ENCODE peak calls at places on chromosomes 6 and 20, in ten cellular contexts. S, D, A, W, Z, I, O, G, N and T are unnamed samples.

GRCh38 chr20:49913399-49914047 is 1.8 kb downstream of the SPATA2 start:
- DNase-seq in S (no peak), D (no peak), A (no peak), W (no peak), Z (no peak), I (no peak), O (no peak), G (no peak), N (no peak), T (no peak)

GRCh38 chr20:61601361-61601760 is 349.3 kb downstream of the CDH4 start:
- DNase-seq in S (no peak), D (no peak), A (no peak), W (no peak), Z (no peak), I (no peak), O (no peak), G (no peak), N (no peak), T (no peak)

GRCh38 chr20:58008866-58009265 is 219.6 kb downstream of the ANKRD60 start:
- DNase-seq in S (no peak), D (no peak), A (no peak), W (no peak), Z (no peak), I (no peak), O (no peak), G (no peak), N (no peak), T (no peak)

GRCh38 chr20:47124235-47124717 is 229.6 kb downstream of the EYA2 start:
- DNase-seq in S (no peak), D (no peak), A (no peak), W (no peak), Z (no peak), I (no peak), O (no peak), G (no peak), N (no peak), T (no peak)

GRCh38 chr20:33914871-33915270 is 78.8 kb upstream of the RALY start:
- DNase-seq in S (peak; percentile 70), D (peak; percentile 92), A (no peak), W (peak; percentile 80), Z (no peak), I (peak; percentile 80), O (peak; percentile 28), G (no peak), N (peak; percentile 17), T (peak; percentile 22)

GRCh38 chr20:46312075-46312944 is 4.0 kb upstream of the CDH22 start:
- DNase-seq in S (no peak), D (no peak), A (no peak), W (no peak), Z (no peak), I (no peak), O (no peak), G (no peak), N (no peak), T (no peak)

GRCh38 chr6:110125361-110125760 is 54.1 kb downstream of the WASF1 start:
- DNase-seq in S (no peak), D (no peak), A (no peak), W (peak; percentile 13), Z (no peak), I (no peak), O (no peak), G (no peak), N (no peak), T (no peak)

GRCh38 chr20:49797292-49797628 is 15.4 kb upstream of the SLC9A8 start:
- DNase-seq in S (no peak), D (no peak), A (no peak), W (no peak), Z (no peak), I (no peak), O (no peak), G (no peak), N (no peak), T (no peak)

GRCh38 chr20:59783020-59784010 is 150.1 kb downstream of the SYCP2 start:
- DNase-seq in S (peak; percentile 53), D (peak; percentile 32), A (peak; percentile 13), W (peak; percentile 55), Z (no peak), I (peak; percentile 62), O (peak; percentile 66), G (peak; percentile 84), N (no peak), T (no peak)

GRCh38 chr6:27966816-27967426 is 9.9 kb downstream of the OR2B6 start:
- DNase-seq in S (no peak), D (no peak), A (no peak), W (no peak), Z (no peak), I (no peak), O (no peak), G (no peak), N (no peak), T (no peak)

GRCh38 chr20:57266251-57267157 is at the start of gene BMP7:
- DNase-seq in S (no peak), D (peak; percentile 5), A (no peak), W (no peak), Z (no peak), I (peak; percentile 69), O (peak; percentile 25), G (peak; percentile 98), N (no peak), T (no peak)

GRCh38 chr6:97440590-97441176 is 157.7 kb upstream of the MMS22L start:
- DNase-seq in S (no peak), D (peak; percentile 38), A (no peak), W (peak; percentile 60), Z (no peak), I (peak; percentile 46), O (peak; percentile 7), G (peak; percentile 27), N (no peak), T (no peak)

GRCh38 chr6:79338493-79338892 is 104.0 kb upstream of the HMGN3 start:
- DNase-seq in S (no peak), D (no peak), A (no peak), W (no peak), Z (no peak), I (no peak), O (no peak), G (no peak), N (no peak), T (no peak)

GRCh38 chr6:25223421-25224052 is 55.6 kb upstream of the CARMIL1 start:
- DNase-seq in S (peak; percentile 69), D (peak; percentile 75), A (peak; percentile 30), W (peak; percentile 88), Z (peak; percentile 56), I (peak; percentile 76), O (peak; percentile 69), G (peak; percentile 23), N (peak; percentile 48), T (peak; percentile 45)

GRCh38 chr20:46401478-46401860 is 4.9 kb downstream of the ELMO2 start:
- DNase-seq in S (peak; percentile 53), D (no peak), A (no peak), W (no peak), Z (no peak), I (no peak), O (no peak), G (no peak), N (no peak), T (no peak)

GRCh38 chr20:57159193-57159851 is 107.1 kb downstream of the BMP7 start:
- DNase-seq in S (no peak), D (no peak), A (no peak), W (no peak), Z (no peak), I (no peak), O (no peak), G (no peak), N (no peak), T (no peak)

GRCh38 chr6:135054238-135054574 is 416 bp downstream of the HBS1L start:
- DNase-seq in S (peak; percentile 35), D (no peak), A (no peak), W (no peak), Z (no peak), I (no peak), O (no peak), G (no peak), N (no peak), T (no peak)

GRCh38 chr20:57712851-57713504 is 3.2 kb upstream of the PMEPA1 start:
- DNase-seq in S (no peak), D (no peak), A (no peak), W (no peak), Z (no peak), I (no peak), O (no peak), G (no peak), N (no peak), T (no peak)

GRCh38 chr6:134419717-134420116 is 101.8 kb upstream of the SGK1 start:
- DNase-seq in S (no peak), D (no peak), A (no peak), W (no peak), Z (no peak), I (no peak), O (no peak), G (no peak), N (no peak), T (no peak)

GRCh38 chr6:106894978-106895702 is 79.4 kb downstream of the CD24 start:
- DNase-seq in S (no peak), D (peak; percentile 5), A (no peak), W (no peak), Z (no peak), I (peak; percentile 25), O (no peak), G (no peak), N (no peak), T (no peak)

GRCh38 chr20:51275816-51276215 is 252.9 kb upstream of the KCNG1 start:
- DNase-seq in S (no peak), D (peak; percentile 33), A (no peak), W (no peak), Z (no peak), I (peak; percentile 71), O (peak; percentile 13), G (no peak), N (no peak), T (no peak)

GRCh38 chr20:21559305-21559704 is 45.4 kb upstream of the NKX2-2 start:
- DNase-seq in S (no peak), D (no peak), A (no peak), W (no peak), Z (no peak), I (no peak), O (no peak), G (no peak), N (no peak), T (no peak)

GRCh38 chr20:46057856-46058655 is 29.0 kb downstream of the SLC12A5 start:
- DNase-seq in S (peak; percentile 8), D (peak; percentile 24), A (no peak), W (no peak), Z (peak; percentile 20), I (peak; percentile 56), O (peak; percentile 59), G (no peak), N (no peak), T (no peak)

GRCh38 chr20:36167826-36168634 is 13.5 kb downstream of the EPB41L1 start:
- DNase-seq in S (no peak), D (peak; percentile 12), A (no peak), W (no peak), Z (no peak), I (peak; percentile 50), O (peak; percentile 49), G (no peak), N (no peak), T (no peak)

GRCh38 chr6:108737594-108738546 is 110.4 kb upstream of the ARMC2 start:
- DNase-seq in S (no peak), D (peak; percentile 85), A (no peak), W (no peak), Z (peak; percentile 23), I (peak; percentile 96), O (peak; percentile 84), G (no peak), N (no peak), T (no peak)

GRCh38 chr6:42322676-42323075 is 105.0 kb upstream of the MRPS10 start:
- DNase-seq in S (no peak), D (no peak), A (no peak), W (no peak), Z (no peak), I (no peak), O (no peak), G (no peak), N (no peak), T (no peak)

GRCh38 chr6:51398064-51398740 is 579.5 kb downstream of the TFAP2B start:
- DNase-seq in S (no peak), D (no peak), A (no peak), W (peak; percentile 89), Z (no peak), I (peak; percentile 41), O (no peak), G (no peak), N (no peak), T (no peak)

GRCh38 chr6:100335999-100336398 is 128.7 kb downstream of the SIM1 start:
- DNase-seq in S (no peak), D (no peak), A (no peak), W (no peak), Z (no peak), I (no peak), O (no peak), G (no peak), N (no peak), T (no peak)